ENCODE peak calls at places on chromosomes 3 and 15, in nine cellular contexts. One of them, this sample, is unnamed.

GRCh38 chr15:23869391-23869790 is 182.3 kb upstream of the NDN start:
- DNase-seq in stimulated activated CD8-positive, alpha-beta memory T cell treated with anti-CD3 and anti-CD28 coated beads, Interleukin-15, amount 100 ng/mL, for 1 hour: no peak
- DNase-seq in glomerular endothelial cell: no peak
- DNase-seq in hepatic stellate cell: no peak
- DNase-seq in activated T-cell treated with anti-CD3 and anti-CD28 coated beads, Interleukin-2, amount 50 U/mL, for 72 hours: no peak
- DNase-seq in CD8-positive, alpha-beta T cell: no peak
- DNase-seq in heart left ventricle: no peak
- DNase-seq in GM20000: no peak
- DNase-seq in left lobe of liver: no peak
- DNase-seq in this sample: no peak

GRCh38 chr3:127166501-127167065 is 26.3 kb upstream of the PRR23E start:
- DNase-seq in stimulated activated CD8-positive, alpha-beta memory T cell treated with anti-CD3 and anti-CD28 coated beads, Interleukin-15, amount 100 ng/mL, for 1 hour: no peak
- DNase-seq in glomerular endothelial cell: no peak
- DNase-seq in hepatic stellate cell: no peak
- DNase-seq in activated T-cell treated with anti-CD3 and anti-CD28 coated beads, Interleukin-2, amount 50 U/mL, for 72 hours: no peak
- DNase-seq in CD8-positive, alpha-beta T cell: no peak
- DNase-seq in heart left ventricle: no peak
- DNase-seq in GM20000: no peak
- DNase-seq in left lobe of liver: no peak
- DNase-seq in this sample: peak

GRCh38 chr3:10551821-10552630 is 46.6 kb upstream of the ATP2B2 start:
- DNase-seq in stimulated activated CD8-positive, alpha-beta memory T cell treated with anti-CD3 and anti-CD28 coated beads, Interleukin-15, amount 100 ng/mL, for 1 hour: peak
- DNase-seq in glomerular endothelial cell: no peak
- DNase-seq in hepatic stellate cell: no peak
- DNase-seq in activated T-cell treated with anti-CD3 and anti-CD28 coated beads, Interleukin-2, amount 50 U/mL, for 72 hours: peak
- DNase-seq in CD8-positive, alpha-beta T cell: peak
- DNase-seq in heart left ventricle: peak
- DNase-seq in GM20000: no peak
- DNase-seq in left lobe of liver: peak
- DNase-seq in this sample: peak

GRCh38 chr3:127744216-127744815 is 71.6 kb downstream of the ABTB1 start:
- DNase-seq in stimulated activated CD8-positive, alpha-beta memory T cell treated with anti-CD3 and anti-CD28 coated beads, Interleukin-15, amount 100 ng/mL, for 1 hour: no peak
- DNase-seq in glomerular endothelial cell: no peak
- DNase-seq in hepatic stellate cell: no peak
- DNase-seq in activated T-cell treated with anti-CD3 and anti-CD28 coated beads, Interleukin-2, amount 50 U/mL, for 72 hours: no peak
- DNase-seq in CD8-positive, alpha-beta T cell: no peak
- DNase-seq in heart left ventricle: no peak
- DNase-seq in GM20000: no peak
- DNase-seq in left lobe of liver: no peak
- DNase-seq in this sample: no peak

GRCh38 chr3:19147905-19148767 is at the start of gene KCNH8:
- DNase-seq in stimulated activated CD8-positive, alpha-beta memory T cell treated with anti-CD3 and anti-CD28 coated beads, Interleukin-15, amount 100 ng/mL, for 1 hour: no peak
- DNase-seq in glomerular endothelial cell: no peak
- DNase-seq in hepatic stellate cell: no peak
- DNase-seq in activated T-cell treated with anti-CD3 and anti-CD28 coated beads, Interleukin-2, amount 50 U/mL, for 72 hours: peak
- DNase-seq in CD8-positive, alpha-beta T cell: no peak
- DNase-seq in heart left ventricle: peak
- DNase-seq in GM20000: peak
- DNase-seq in left lobe of liver: no peak
- DNase-seq in this sample: no peak

GRCh38 chr3:10956531-10956930 is 36.0 kb upstream of the SLC6A1 start:
- DNase-seq in stimulated activated CD8-positive, alpha-beta memory T cell treated with anti-CD3 and anti-CD28 coated beads, Interleukin-15, amount 100 ng/mL, for 1 hour: no peak
- DNase-seq in glomerular endothelial cell: no peak
- DNase-seq in hepatic stellate cell: no peak
- DNase-seq in activated T-cell treated with anti-CD3 and anti-CD28 coated beads, Interleukin-2, amount 50 U/mL, for 72 hours: no peak
- DNase-seq in CD8-positive, alpha-beta T cell: no peak
- DNase-seq in heart left ventricle: no peak
- DNase-seq in GM20000: no peak
- DNase-seq in left lobe of liver: no peak
- DNase-seq in this sample: no peak

GRCh38 chr3:114093596-114093995 is 37.1 kb downstream of the QTRT2 start:
- DNase-seq in stimulated activated CD8-positive, alpha-beta memory T cell treated with anti-CD3 and anti-CD28 coated beads, Interleukin-15, amount 100 ng/mL, for 1 hour: no peak
- DNase-seq in glomerular endothelial cell: no peak
- DNase-seq in hepatic stellate cell: peak
- DNase-seq in activated T-cell treated with anti-CD3 and anti-CD28 coated beads, Interleukin-2, amount 50 U/mL, for 72 hours: no peak
- DNase-seq in CD8-positive, alpha-beta T cell: no peak
- DNase-seq in heart left ventricle: peak
- DNase-seq in GM20000: no peak
- DNase-seq in left lobe of liver: no peak
- DNase-seq in this sample: no peak

GRCh38 chr3:141485578-141486415 is 1.0 kb upstream of the RASA2 start:
- DNase-seq in stimulated activated CD8-positive, alpha-beta memory T cell treated with anti-CD3 and anti-CD28 coated beads, Interleukin-15, amount 100 ng/mL, for 1 hour: no peak
- DNase-seq in glomerular endothelial cell: peak
- DNase-seq in hepatic stellate cell: peak
- DNase-seq in activated T-cell treated with anti-CD3 and anti-CD28 coated beads, Interleukin-2, amount 50 U/mL, for 72 hours: no peak
- DNase-seq in CD8-positive, alpha-beta T cell: no peak
- DNase-seq in heart left ventricle: no peak
- DNase-seq in GM20000: no peak
- DNase-seq in left lobe of liver: no peak
- DNase-seq in this sample: no peak

GRCh38 chr3:67083277-67083676 is 85.2 kb downstream of the KBTBD8 start:
- DNase-seq in stimulated activated CD8-positive, alpha-beta memory T cell treated with anti-CD3 and anti-CD28 coated beads, Interleukin-15, amount 100 ng/mL, for 1 hour: peak
- DNase-seq in glomerular endothelial cell: no peak
- DNase-seq in hepatic stellate cell: peak
- DNase-seq in activated T-cell treated with anti-CD3 and anti-CD28 coated beads, Interleukin-2, amount 50 U/mL, for 72 hours: peak
- DNase-seq in CD8-positive, alpha-beta T cell: peak
- DNase-seq in heart left ventricle: no peak
- DNase-seq in GM20000: no peak
- DNase-seq in left lobe of liver: no peak
- DNase-seq in this sample: no peak

GRCh38 chr3:182276512-182276911 is 516.8 kb upstream of the ATP11B start:
- DNase-seq in stimulated activated CD8-positive, alpha-beta memory T cell treated with anti-CD3 and anti-CD28 coated beads, Interleukin-15, amount 100 ng/mL, for 1 hour: no peak
- DNase-seq in glomerular endothelial cell: no peak
- DNase-seq in hepatic stellate cell: no peak
- DNase-seq in activated T-cell treated with anti-CD3 and anti-CD28 coated beads, Interleukin-2, amount 50 U/mL, for 72 hours: no peak
- DNase-seq in CD8-positive, alpha-beta T cell: no peak
- DNase-seq in heart left ventricle: no peak
- DNase-seq in GM20000: no peak
- DNase-seq in left lobe of liver: no peak
- DNase-seq in this sample: no peak

GRCh38 chr3:140296796-140297352 is 361.9 kb downstream of the CLSTN2 start:
- DNase-seq in stimulated activated CD8-positive, alpha-beta memory T cell treated with anti-CD3 and anti-CD28 coated beads, Interleukin-15, amount 100 ng/mL, for 1 hour: no peak
- DNase-seq in glomerular endothelial cell: no peak
- DNase-seq in hepatic stellate cell: no peak
- DNase-seq in activated T-cell treated with anti-CD3 and anti-CD28 coated beads, Interleukin-2, amount 50 U/mL, for 72 hours: no peak
- DNase-seq in CD8-positive, alpha-beta T cell: no peak
- DNase-seq in heart left ventricle: no peak
- DNase-seq in GM20000: no peak
- DNase-seq in left lobe of liver: no peak
- DNase-seq in this sample: no peak